ENCODE peak calls at places on chromosomes 4 and X, in nine cellular contexts. K is tibial nerve, F is AG04450, Q is Calu3, C is uterus, A is fibroblast of lung, X is AG09319, D is lower leg skin, U is ascending aorta. E is an unnamed sample.

GRCh38 chrX:37871626-37872302 is 24.4 kb upstream of the DYNLT3 start:
- DNase-seq in K (no peak), F (peak; percentile 65), Q (peak; percentile 38), C (no peak), A (peak; percentile 95), X (peak; percentile 81), D (no peak), U (peak; percentile 69), E (no peak)

GRCh38 chrX:150766351-150767044 is 73.3 kb downstream of the MTMR1 start:
- DNase-seq in K (no peak), F (no peak), Q (no peak), C (no peak), A (no peak), X (no peak), D (peak; percentile 72), U (no peak), E (no peak)

GRCh38 chr4:75741027-75741426 is 16.6 kb downstream of the USO1 start:
- DNase-seq in K (no peak), F (no peak), Q (no peak), C (no peak), A (no peak), X (no peak), D (no peak), U (no peak), E (no peak)

GRCh38 chr4:87975466-87975865 is at the start of gene SPP1:
- DNase-seq in K (no peak), F (no peak), Q (peak; percentile 76), C (no peak), A (peak; percentile 68), X (no peak), D (no peak), U (no peak), E (no peak)

GRCh38 chr4:76694056-76694455 is 203.9 kb downstream of the SOWAHB start:
- DNase-seq in K (no peak), F (no peak), Q (no peak), C (no peak), A (no peak), X (no peak), D (no peak), U (no peak), E (no peak)

GRCh38 chr4:141066690-141067089 is 66.6 kb downstream of the RNF150 start:
- DNase-seq in K (no peak), F (no peak), Q (no peak), C (no peak), A (no peak), X (no peak), D (no peak), U (no peak), E (no peak)

GRCh38 chr4:52407545-52407944 is 251.6 kb downstream of the USP46 start:
- DNase-seq in K (no peak), F (no peak), Q (no peak), C (no peak), A (no peak), X (no peak), D (no peak), U (no peak), E (no peak)

GRCh38 chr4:19358015-19358414 is 893.7 kb upstream of the SLIT2 start:
- DNase-seq in K (no peak), F (no peak), Q (no peak), C (no peak), A (peak; percentile 32), X (no peak), D (no peak), U (no peak), E (no peak)

GRCh38 chr4:20995591-20995990 is 295.3 kb downstream of the PACRGL start:
- DNase-seq in K (no peak), F (no peak), Q (no peak), C (no peak), A (no peak), X (no peak), D (no peak), U (no peak), E (no peak)

GRCh38 chrX:84047339-84047738 is 140.7 kb downstream of the RPS6KA6 start:
- DNase-seq in K (no peak), F (no peak), Q (no peak), C (no peak), A (no peak), X (no peak), D (no peak), U (no peak), E (no peak)

GRCh38 chr4:102629686-102630085 is 128.5 kb downstream of the NFKB1 start:
- DNase-seq in K (no peak), F (no peak), Q (no peak), C (no peak), A (no peak), X (no peak), D (no peak), U (no peak), E (no peak)

GRCh38 chrX:138986235-138986634 is 274.7 kb upstream of the FGF13 start:
- DNase-seq in K (no peak), F (no peak), Q (no peak), C (no peak), A (peak; percentile 76), X (no peak), D (no peak), U (no peak), E (no peak)

GRCh38 chr4:32106767-32107166 is 1386.6 kb downstream of the PCDH7 start:
- DNase-seq in K (no peak), F (no peak), Q (no peak), C (no peak), A (no peak), X (no peak), D (no peak), U (no peak), E (no peak)

GRCh38 chrX:140933056-140933455 is 69.3 kb upstream of the SPANXB1 start:
- DNase-seq in K (no peak), F (no peak), Q (no peak), C (no peak), A (no peak), X (no peak), D (no peak), U (no peak), E (no peak)

GRCh38 chr4:53987761-53988171 is 76.6 kb downstream of the CHIC2 start:
- DNase-seq in K (no peak), F (peak; percentile 18), Q (no peak), C (no peak), A (peak; percentile 83), X (no peak), D (no peak), U (no peak), E (no peak)

GRCh38 chr4:75099321-75099720 is 166.4 kb downstream of the PARM1 start:
- DNase-seq in K (no peak), F (no peak), Q (no peak), C (no peak), A (no peak), X (no peak), D (no peak), U (no peak), E (no peak)

GRCh38 chrX:9943420-9943819 is 23.7 kb upstream of the CLDN34 start:
- DNase-seq in K (no peak), F (no peak), Q (no peak), C (no peak), A (no peak), X (no peak), D (no peak), U (no peak), E (no peak)

GRCh38 chr4:40887690-40888089 is 137.9 kb downstream of the NSUN7 start:
- DNase-seq in K (peak; percentile 24), F (peak; percentile 61), Q (no peak), C (peak; percentile 51), A (peak; percentile 89), X (peak; percentile 16), D (no peak), U (peak; percentile 40), E (no peak)

GRCh38 chr4:118811008-118811764 is 24.7 kb downstream of the SEC24D start:
- DNase-seq in K (no peak), F (peak; percentile 45), Q (no peak), C (peak; percentile 64), A (peak; percentile 83), X (peak; percentile 81), D (no peak), U (no peak), E (no peak)

GRCh38 chr4:106687026-106687425 is 318.4 kb upstream of the GIMD1 start:
- DNase-seq in K (no peak), F (no peak), Q (no peak), C (no peak), A (no peak), X (no peak), D (no peak), U (no peak), E (no peak)

GRCh38 chr4:119510750-119511149 is 117.9 kb downstream of the PDE5A start:
- DNase-seq in K (no peak), F (no peak), Q (no peak), C (no peak), A (peak; percentile 64), X (no peak), D (no peak), U (no peak), E (no peak)

GRCh38 chr4:119795986-119796578 is 167.5 kb upstream of the PDE5A start:
- DNase-seq in K (no peak), F (no peak), Q (no peak), C (no peak), A (no peak), X (no peak), D (no peak), U (no peak), E (no peak)

GRCh38 chr4:8305851-8306361 is 36.4 kb downstream of the HTRA3 start:
- DNase-seq in K (no peak), F (no peak), Q (no peak), C (peak; percentile 33), A (no peak), X (no peak), D (peak; percentile 86), U (peak; percentile 64), E (no peak)

GRCh38 chr4:169493164-169493524 is 119.2 kb downstream of the NEK1 start:
- DNase-seq in K (no peak), F (no peak), Q (no peak), C (no peak), A (no peak), X (no peak), D (no peak), U (no peak), E (no peak)
- TF ChIP-seq CTCF in K (no peak), F (no peak), Q (no peak), C (no peak), A (no peak), X (no peak), D (no peak), U (no peak), E (no peak)

GRCh38 chr4:73341454-73341853 is 62.6 kb upstream of the ALB start:
- DNase-seq in K (no peak), F (peak; percentile 4), Q (peak; percentile 35), C (no peak), A (peak; percentile 52), X (peak; percentile 4), D (no peak), U (no peak), E (no peak)
- TF ChIP-seq CTCF in K (peak; percentile 29), F (peak; percentile 61), Q (no peak), C (peak; percentile 26), A (peak; percentile 60), X (peak; percentile 39), D (no peak), U (peak; percentile 13), E (no peak)

GRCh38 chr4:183838987-183839712 is 66.0 kb upstream of the STOX2 start:
- DNase-seq in K (no peak), F (no peak), Q (no peak), C (no peak), A (no peak), X (no peak), D (no peak), U (no peak), E (no peak)
- TF ChIP-seq CTCF in K (no peak), F (peak; percentile 25), Q (no peak), C (no peak), A (peak; percentile 34), X (no peak), D (no peak), U (no peak), E (no peak)

GRCh38 chr4:24473309-24473721 is 111.0 kb downstream of the DHX15 start:
- DNase-seq in K (peak; percentile 16), F (no peak), Q (peak; percentile 12), C (peak; percentile 23), A (peak; percentile 54), X (no peak), D (no peak), U (no peak), E (no peak)
- TF ChIP-seq CTCF in K (no peak), F (no peak), Q (no peak), C (no peak), A (peak; percentile 25), X (no peak), D (no peak), U (no peak), E (no peak)

E was measured in omental fat pad.